ENCODE peak calls at places on chromosome 3, in six cellular contexts. One of them, this sample, is unnamed.

GRCh38 chr3:78204977-78205376 is 1165.1 kb downstream of the ROBO2 start:
- DNase-seq in cardiac fibroblast: peak; percentile 78
- DNase-seq in IMR-90: peak; percentile 67
- DNase-seq in AG04450: peak; percentile 10
- DNase-seq in breast epithelium: no peak
- DNase-seq in heart right ventricle: no peak
- DNase-seq in this sample: no peak

GRCh38 chr3:107128942-107129341 is 248.3 kb upstream of the CCDC54 start:
- DNase-seq in cardiac fibroblast: peak; percentile 19
- DNase-seq in IMR-90: peak; percentile 4
- DNase-seq in AG04450: no peak
- DNase-seq in breast epithelium: no peak
- DNase-seq in heart right ventricle: no peak
- DNase-seq in this sample: no peak

GRCh38 chr3:107416138-107416537 is 38.9 kb downstream of the CCDC54 start:
- DNase-seq in cardiac fibroblast: no peak
- DNase-seq in IMR-90: peak; percentile 16
- DNase-seq in AG04450: no peak
- DNase-seq in breast epithelium: no peak
- DNase-seq in heart right ventricle: no peak
- DNase-seq in this sample: no peak

GRCh38 chr3:59709702-59710555 is 660.1 kb upstream of the CFAP20DC start:
- DNase-seq in cardiac fibroblast: no peak
- DNase-seq in IMR-90: no peak
- DNase-seq in AG04450: no peak
- DNase-seq in breast epithelium: peak; percentile 31
- DNase-seq in heart right ventricle: peak; percentile 37
- DNase-seq in this sample: no peak

GRCh38 chr3:34001022-34001421 is 202.6 kb downstream of the PDCD6IP start:
- DNase-seq in cardiac fibroblast: no peak
- DNase-seq in IMR-90: no peak
- DNase-seq in AG04450: no peak
- DNase-seq in breast epithelium: no peak
- DNase-seq in heart right ventricle: no peak
- DNase-seq in this sample: no peak

GRCh38 chr3:130759692-130760338 is 13.2 kb upstream of the PIK3R4 start:
- DNase-seq in cardiac fibroblast: peak; percentile 75
- DNase-seq in IMR-90: peak; percentile 49
- DNase-seq in AG04450: peak; percentile 15
- DNase-seq in breast epithelium: no peak
- DNase-seq in heart right ventricle: no peak
- DNase-seq in this sample: peak; percentile 26

GRCh38 chr3:167736997-167737396 is 1.5 kb downstream of the SERPINI1 start:
- DNase-seq in cardiac fibroblast: no peak
- DNase-seq in IMR-90: no peak
- DNase-seq in AG04450: no peak
- DNase-seq in breast epithelium: no peak
- DNase-seq in heart right ventricle: no peak
- DNase-seq in this sample: no peak

GRCh38 chr3:176172430-176172954 is 1024.8 kb downstream of the TBL1XR1 start:
- DNase-seq in cardiac fibroblast: no peak
- DNase-seq in IMR-90: no peak
- DNase-seq in AG04450: no peak
- DNase-seq in breast epithelium: no peak
- DNase-seq in heart right ventricle: no peak
- DNase-seq in this sample: no peak

GRCh38 chr3:4981160-4981687 is 2.0 kb downstream of the BHLHE40 start:
- DNase-seq in cardiac fibroblast: peak; percentile 62
- DNase-seq in IMR-90: peak; percentile 34
- DNase-seq in AG04450: no peak
- DNase-seq in breast epithelium: no peak
- DNase-seq in heart right ventricle: no peak
- DNase-seq in this sample: no peak

GRCh38 chr3:73324203-73325155 is 263.0 kb downstream of the EBLN2 start:
- DNase-seq in cardiac fibroblast: no peak
- DNase-seq in IMR-90: no peak
- DNase-seq in AG04450: no peak
- DNase-seq in breast epithelium: no peak
- DNase-seq in heart right ventricle: no peak
- DNase-seq in this sample: no peak

GRCh38 chr3:72872183-72872582 is 15.7 kb upstream of the GXYLT2 start:
- DNase-seq in cardiac fibroblast: peak; percentile 55
- DNase-seq in IMR-90: peak; percentile 55
- DNase-seq in AG04450: no peak
- DNase-seq in breast epithelium: no peak
- DNase-seq in heart right ventricle: no peak
- DNase-seq in this sample: no peak

GRCh38 chr3:53846134-53846850 is at the start of the genes CHDH and IL17RB:
- DNase-seq in cardiac fibroblast: no peak
- DNase-seq in IMR-90: no peak
- DNase-seq in AG04450: no peak
- DNase-seq in breast epithelium: peak; percentile 76
- DNase-seq in heart right ventricle: peak; percentile 65
- DNase-seq in this sample: no peak

GRCh38 chr3:54564374-54564925 is 363.4 kb downstream of the LRTM1 start:
- DNase-seq in cardiac fibroblast: no peak
- DNase-seq in IMR-90: no peak
- DNase-seq in AG04450: no peak
- DNase-seq in breast epithelium: no peak
- DNase-seq in heart right ventricle: no peak
- DNase-seq in this sample: no peak

GRCh38 chr3:42472555-42472954 is 29.9 kb upstream of the VIPR1 start:
- DNase-seq in cardiac fibroblast: no peak
- DNase-seq in IMR-90: no peak
- DNase-seq in AG04450: no peak
- DNase-seq in breast epithelium: no peak
- DNase-seq in heart right ventricle: no peak
- DNase-seq in this sample: no peak

GRCh38 chr3:58155838-58156237 is 54.9 kb downstream of the DNASE1L3 start:
- DNase-seq in cardiac fibroblast: no peak
- DNase-seq in IMR-90: no peak
- DNase-seq in AG04450: no peak
- DNase-seq in breast epithelium: no peak
- DNase-seq in heart right ventricle: no peak
- DNase-seq in this sample: no peak

GRCh38 chr3:17258823-17259436 is 374.2 kb downstream of the PLCL2 start:
- DNase-seq in cardiac fibroblast: peak; percentile 64
- DNase-seq in IMR-90: peak; percentile 39
- DNase-seq in AG04450: peak; percentile 6
- DNase-seq in breast epithelium: no peak
- DNase-seq in heart right ventricle: no peak
- DNase-seq in this sample: peak; percentile 24

GRCh38 chr3:168671091-168671490 is 575.4 kb upstream of the GOLIM4 start:
- DNase-seq in cardiac fibroblast: no peak
- DNase-seq in IMR-90: no peak
- DNase-seq in AG04450: no peak
- DNase-seq in breast epithelium: no peak
- DNase-seq in heart right ventricle: no peak
- DNase-seq in this sample: no peak

GRCh38 chr3:161043343-161044035 is 61.7 kb downstream of the B3GALNT1 start:
- DNase-seq in cardiac fibroblast: no peak
- DNase-seq in IMR-90: no peak
- DNase-seq in AG04450: no peak
- DNase-seq in breast epithelium: no peak
- DNase-seq in heart right ventricle: no peak
- DNase-seq in this sample: no peak

GRCh38 chr3:23810342-23811116 is 4.8 kb downstream of the UBE2E1 start:
- DNase-seq in cardiac fibroblast: peak; percentile 32
- DNase-seq in IMR-90: no peak
- DNase-seq in AG04450: no peak
- DNase-seq in breast epithelium: no peak
- DNase-seq in heart right ventricle: peak; percentile 68
- DNase-seq in this sample: no peak

GRCh38 chr3:38438421-38438820 is 15.3 kb upstream of the ACVR2B start:
- DNase-seq in cardiac fibroblast: peak; percentile 53
- DNase-seq in IMR-90: peak; percentile 22
- DNase-seq in AG04450: no peak
- DNase-seq in breast epithelium: no peak
- DNase-seq in heart right ventricle: no peak
- DNase-seq in this sample: no peak

GRCh38 chr3:160725326-160725725 is 30.7 kb upstream of the PPM1L start:
- DNase-seq in cardiac fibroblast: no peak
- DNase-seq in IMR-90: no peak
- DNase-seq in AG04450: no peak
- DNase-seq in breast epithelium: no peak
- DNase-seq in heart right ventricle: no peak
- DNase-seq in this sample: no peak

GRCh38 chr3:4680881-4681300 is 187.7 kb downstream of the ITPR1 start:
- DNase-seq in cardiac fibroblast: peak; percentile 24
- DNase-seq in IMR-90: peak; percentile 29
- DNase-seq in AG04450: no peak
- DNase-seq in breast epithelium: no peak
- DNase-seq in heart right ventricle: no peak
- DNase-seq in this sample: no peak

GRCh38 chr3:136960838-136961836 is 3.4 kb downstream of the IL20RB start:
- DNase-seq in cardiac fibroblast: peak; percentile 28
- DNase-seq in IMR-90: no peak
- DNase-seq in AG04450: no peak
- DNase-seq in breast epithelium: no peak
- DNase-seq in heart right ventricle: no peak
- DNase-seq in this sample: no peak

DNA sequence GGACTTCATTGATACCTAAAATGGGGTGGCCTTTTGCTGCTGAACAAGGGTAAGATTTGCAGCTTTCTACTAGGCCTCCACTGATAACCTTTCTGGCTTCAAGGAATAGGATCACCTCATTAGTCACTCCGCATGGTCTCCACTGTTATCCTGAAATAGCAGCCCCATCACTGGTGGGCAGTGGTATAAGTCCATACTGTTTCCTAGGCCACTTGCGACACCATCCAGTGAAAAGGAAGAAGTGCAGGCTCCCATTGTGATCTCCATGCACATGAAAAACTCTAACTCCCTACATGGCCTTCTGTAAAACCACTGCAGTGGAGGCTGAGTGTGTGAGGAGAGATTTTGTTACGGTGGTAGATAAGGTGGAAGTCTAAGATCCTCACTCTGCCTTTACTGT is 1455.9 kb downstream of the SI start:
- DNase-seq in cardiac fibroblast: peak; percentile 6
- DNase-seq in IMR-90: no peak
- DNase-seq in AG04450: no peak
- DNase-seq in breast epithelium: no peak
- DNase-seq in heart right ventricle: no peak
- DNase-seq in this sample: no peak
- TF ChIP-seq CTCF in cardiac fibroblast: no peak
- TF ChIP-seq CTCF in IMR-90: no peak
- TF ChIP-seq CTCF in AG04450: no peak
- TF ChIP-seq CTCF in breast epithelium: no peak
- TF ChIP-seq CTCF in heart right ventricle: no peak
- TF ChIP-seq CTCF in this sample: no peak

GRCh38 chr3:99863002-99863401 is 45.3 kb downstream of the CMSS1 start:
- DNase-seq in cardiac fibroblast: no peak
- DNase-seq in IMR-90: no peak
- DNase-seq in AG04450: no peak
- DNase-seq in breast epithelium: no peak
- DNase-seq in heart right ventricle: no peak
- DNase-seq in this sample: no peak

GRCh38 chr3:99864289-99864688 is 46.6 kb downstream of the CMSS1 start:
- DNase-seq in cardiac fibroblast: no peak
- DNase-seq in IMR-90: no peak
- DNase-seq in AG04450: no peak
- DNase-seq in breast epithelium: no peak
- DNase-seq in heart right ventricle: no peak
- DNase-seq in this sample: no peak

GRCh38 chr3:99863588-99863987 is 45.9 kb downstream of the CMSS1 start:
- DNase-seq in cardiac fibroblast: no peak
- DNase-seq in IMR-90: no peak
- DNase-seq in AG04450: no peak
- DNase-seq in breast epithelium: no peak
- DNase-seq in heart right ventricle: no peak
- DNase-seq in this sample: no peak

GRCh38 chr3:99861216-99861615 is 43.6 kb downstream of the CMSS1 start:
- DNase-seq in cardiac fibroblast: no peak
- DNase-seq in IMR-90: no peak
- DNase-seq in AG04450: no peak
- DNase-seq in breast epithelium: no peak
- DNase-seq in heart right ventricle: no peak
- DNase-seq in this sample: no peak

DNA sequence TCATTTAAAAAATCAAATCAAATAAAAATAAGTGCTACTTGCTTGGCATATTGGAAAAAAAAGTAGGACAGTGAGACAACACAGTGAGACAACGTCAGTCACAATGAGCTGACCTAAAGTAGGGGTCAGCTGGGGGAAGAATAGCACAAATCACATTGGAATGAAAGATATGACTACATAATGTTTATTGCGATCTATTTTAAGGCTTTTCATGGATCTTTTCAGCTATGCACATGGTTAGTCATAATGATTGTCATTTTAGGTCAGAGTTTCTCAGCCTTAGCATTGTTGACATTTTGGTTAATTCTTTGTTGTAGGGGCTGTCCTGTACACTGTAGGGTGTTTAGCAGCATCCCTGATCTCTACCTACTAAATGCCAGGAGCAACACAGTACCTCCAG is 44.5 kb downstream of the CMSS1 start:
- DNase-seq in cardiac fibroblast: peak; percentile 81
- DNase-seq in IMR-90: peak; percentile 83
- DNase-seq in AG04450: no peak
- DNase-seq in breast epithelium: no peak
- DNase-seq in heart right ventricle: no peak
- DNase-seq in this sample: no peak
- H3K4me3 ChIP-seq in cardiac fibroblast: no peak overlapping the region
- H3K4me3 ChIP-seq in IMR-90: no peak overlapping the region
- H3K4me3 ChIP-seq in AG04450: no peak overlapping the region
- H3K4me3 ChIP-seq in breast epithelium: no peak overlapping the region
- H3K4me3 ChIP-seq in heart right ventricle: no peak overlapping the region
- H3K4me3 ChIP-seq in this sample: no peak overlapping the region

DNA sequence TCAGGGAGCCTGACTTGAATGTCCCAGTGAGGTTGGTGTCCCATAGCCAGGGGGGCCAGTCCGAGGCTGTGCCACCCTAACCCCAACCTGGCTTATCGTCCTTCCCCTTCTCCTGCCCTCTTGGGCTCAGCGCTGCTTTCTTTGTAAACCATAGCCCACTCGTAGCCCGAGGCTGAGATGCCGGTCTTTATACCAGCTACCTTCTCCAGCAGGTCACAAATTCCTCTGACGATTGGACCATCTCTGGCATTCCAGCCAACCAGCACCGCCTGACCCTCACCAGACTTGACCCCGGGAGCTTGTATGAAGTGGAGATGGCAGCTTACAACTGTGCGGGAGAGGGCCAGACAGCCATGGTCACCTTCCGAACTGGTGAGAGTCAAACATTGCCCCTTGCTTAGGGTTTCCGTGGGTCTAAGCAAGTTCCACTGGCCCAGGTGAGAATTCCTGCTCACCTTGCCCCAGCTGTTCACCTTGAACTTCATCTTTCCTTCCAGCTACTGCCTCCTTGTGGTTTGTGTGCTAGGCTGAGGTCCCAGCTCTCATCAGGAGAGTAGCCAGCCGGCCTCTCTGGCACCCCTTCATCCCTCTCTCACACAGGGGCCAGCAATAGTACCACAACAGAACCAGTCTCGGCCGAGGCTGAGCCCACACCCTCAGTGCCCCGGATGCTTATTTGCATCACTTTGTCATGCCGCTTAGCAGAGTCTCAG is 66.7 kb downstream of the BOC start:
- DNase-seq in cardiac fibroblast: no peak
- DNase-seq in IMR-90: no peak
- DNase-seq in AG04450: no peak
- DNase-seq in breast epithelium: no peak
- DNase-seq in heart right ventricle: no peak
- DNase-seq in this sample: no peak
- TF ChIP-seq CTCF in cardiac fibroblast: peak; percentile 25
- TF ChIP-seq CTCF in IMR-90: no peak
- TF ChIP-seq CTCF in AG04450: no peak
- TF ChIP-seq CTCF in breast epithelium: no peak
- TF ChIP-seq CTCF in heart right ventricle: no peak
- TF ChIP-seq CTCF in this sample: peak; percentile 49

GRCh38 chr3:185405664-185406063 is 42.7 kb downstream of the MAP3K13 start:
- DNase-seq in cardiac fibroblast: no peak
- DNase-seq in IMR-90: no peak
- DNase-seq in AG04450: no peak
- DNase-seq in breast epithelium: no peak
- DNase-seq in heart right ventricle: no peak
- DNase-seq in this sample: no peak
- H3K4me3 ChIP-seq in cardiac fibroblast: no peak overlapping the region
- H3K4me3 ChIP-seq in IMR-90: no peak overlapping the region
- H3K4me3 ChIP-seq in AG04450: no peak overlapping the region
- H3K4me3 ChIP-seq in breast epithelium: no peak overlapping the region
- H3K4me3 ChIP-seq in heart right ventricle: no peak overlapping the region
- H3K4me3 ChIP-seq in this sample: no peak overlapping the region